ENCODE peak calls at places on chromosomes 3 and 15, in four cellular contexts. C is putamen, J is GM12892, Q is GM10248. R is an unnamed sample.

GRCh38 chr15:61907753-61908086 is 152.5 kb downstream of the VPS13C start:
- DNase-seq in C (no peak), J (no peak), Q (no peak), R (no peak)

GRCh38 chr3:171462224-171462623 is 2.0 kb upstream of the TNIK start:
- DNase-seq in Q (peak; percentile 46), C (no peak), J (no peak), R (no peak)

GRCh38 chr15:62545392-62546227 is 380.5 kb upstream of the C2CD4B start:
- DNase-seq in C (peak; percentile 50), Q (no peak), J (no peak), R (peak; percentile 69)

GRCh38 chr15:45307230-45307924 is 55.3 kb downstream of the SLC28A2 start:
- DNase-seq in Q (peak; percentile 45), C (peak; percentile 50), J (no peak), R (peak; percentile 57)

GRCh38 chr3:186193534-186194450 is 84.9 kb upstream of the ETV5 start:
- DNase-seq in C (no peak), J (no peak), Q (peak; percentile 24), R (no peak)

GRCh38 chr3:39408493-39409372 is 2.2 kb downstream of the RPSA start:
- DNase-seq in J (no peak), Q (no peak), C (no peak), R (no peak)

GRCh38 chr3:122314467-122314866 is 10.6 kb upstream of the CSTA start:
- DNase-seq in C (no peak), J (no peak), Q (no peak), R (no peak)

GRCh38 chr3:70516081-70516480 is 203.6 kb upstream of the MDFIC2 start:
- DNase-seq in J (no peak), C (no peak), Q (no peak), R (no peak)

GRCh38 chr3:66428733-66429132 is 72.1 kb downstream of the LRIG1 start:
- DNase-seq in Q (no peak), C (peak; percentile 59), J (no peak), R (peak; percentile 86)

GRCh38 chr3:129106866-129107565 is 14.6 kb downstream of the RAB43 start:
- DNase-seq in J (no peak), Q (no peak), C (no peak), R (peak; percentile 85)

GRCh38 chr3:14261229-14261628 is 82.6 kb downstream of the LSM3 start:
- DNase-seq in C (peak; percentile 79), Q (peak; percentile 85), J (peak; percentile 73), R (peak; percentile 79)

GRCh38 chr3:30964612-30965011 is 70.2 kb upstream of the GADL1 start:
- DNase-seq in C (no peak), Q (no peak), J (no peak), R (no peak)

GRCh38 chr15:66663664-66664063 is 38.4 kb upstream of the SMAD6 start:
- DNase-seq in Q (no peak), C (no peak), J (no peak), R (no peak)

GRCh38 chr15:41827290-41827879 is 507 bp upstream of the JMJD7 start:
- DNase-seq in J (no peak), Q (no peak), C (no peak), R (no peak)

GRCh38 chr3:124352143-124352528 is 360.2 kb upstream of the ROPN1 start:
- DNase-seq in J (no peak), C (no peak), Q (no peak), R (no peak)

GRCh38 chr3:146640955-146641867 is 36.1 kb upstream of the PLSCR5 start:
- DNase-seq in C (peak; percentile 10), Q (peak; percentile 19), J (no peak), R (peak; percentile 75)

GRCh38 chr3:148372476-148372875 is 325.2 kb upstream of the AGTR1 start:
- DNase-seq in J (no peak), Q (no peak), C (no peak), R (no peak)

GRCh38 chr3:4043867-4044575 is 244.8 kb downstream of the LRRN1 start:
- DNase-seq in Q (no peak), J (no peak), C (peak; percentile 11), R (no peak)

GRCh38 chr3:11720220-11721113 is 76.8 kb upstream of the VGLL4 start:
- DNase-seq in C (peak; percentile 61), Q (peak; percentile 44), J (peak; percentile 26), R (peak; percentile 85)

GRCh38 chr15:51310064-51310463 is 28.3 kb downstream of the CYP19A1 start:
- DNase-seq in J (no peak), Q (no peak), C (no peak), R (no peak)

GRCh38 chr15:78232951-78233350 is 1.4 kb downstream of the ACSBG1 start:
- DNase-seq in C (no peak), J (no peak), Q (no peak), R (no peak)

GRCh38 chr15:55737373-55737772 is 5.6 kb downstream of the PRTG start:
- DNase-seq in C (no peak), Q (no peak), J (no peak), R (no peak)

GRCh38 chr3:100902572-100902971 is 90.6 kb downstream of the ABI3BP start:
- DNase-seq in C (no peak), Q (no peak), J (no peak), R (no peak)

GRCh38 chr3:23877324-23877980 is 39.3 kb downstream of the NKIRAS1 start:
- DNase-seq in J (no peak), C (no peak), Q (no peak), R (no peak)

GRCh38 chr3:3038201-3038991 is 71.8 kb downstream of the IL5RA start:
- DNase-seq in Q (no peak), J (no peak), C (no peak), R (no peak)

GRCh38 chr3:193883551-193883950 is 252.4 kb upstream of the HES1 start:
- DNase-seq in Q (no peak), C (no peak), J (no peak), R (no peak)